ENCODE peak calls at places on chromosomes 2 and 18, in eight cellular contexts. U is breast epithelium; Q is IMR-90; S is AG10803; J is transverse colon; F is HCT116; N is CD8-positive, alpha-beta T cell; Y is sigmoid colon. L is an unnamed sample.

GRCh38 chr2:207632575-207633492 is 7.6 kb upstream of the METTL21A start:
- DNase-seq in N (no peak), F (no peak), J (no peak), Q (peak; percentile 58), S (peak; percentile 55), U (no peak), Y (no peak), L (peak; percentile 64)

GRCh38 chr2:205776139-205776538 is 93.8 kb downstream of the NRP2 start:
- DNase-seq in S (peak; percentile 32), J (peak; percentile 58), Q (no peak), Y (no peak), N (no peak), F (peak; percentile 55), U (no peak), L (peak; percentile 50)

GRCh38 chr2:109254174-109254904 is 125.3 kb downstream of the SH3RF3 start:
- DNase-seq in S (no peak), J (no peak), Q (no peak), Y (no peak), N (no peak), U (no peak), F (no peak), L (no peak)

GRCh38 chr2:203662963-203663362 is 43.5 kb upstream of the CD28 start:
- DNase-seq in S (no peak), U (no peak), F (no peak), J (no peak), Q (no peak), N (no peak), Y (no peak), L (no peak)

GRCh38 chr2:19478441-19478840 is 120.0 kb upstream of the OSR1 start:
- DNase-seq in N (no peak), Q (no peak), F (no peak), Y (no peak), U (no peak), J (no peak), S (no peak), L (no peak)

GRCh38 chr2:206229642-206230041 is 44.8 kb upstream of the ZDBF2 start:
- DNase-seq in S (no peak), Q (no peak), J (no peak), U (no peak), N (no peak), Y (no peak), F (no peak), L (no peak)

GRCh38 chr2:57890462-57890861 is 156.1 kb upstream of the VRK2 start:
- DNase-seq in Y (no peak), F (no peak), N (no peak), Q (peak; percentile 61), S (peak; percentile 52), J (no peak), U (no peak), L (no peak)

GRCh38 chr2:239814136-239814916 is 210.8 kb downstream of the NDUFA10 start:
- DNase-seq in Y (peak; percentile 80), U (peak; percentile 49), Q (no peak), S (peak; percentile 29), F (no peak), J (no peak), N (no peak), L (no peak)

GRCh38 chr2:12605936-12606335 is 110.8 kb upstream of the TRIB2 start:
- DNase-seq in Y (no peak), U (no peak), N (no peak), Q (peak; percentile 21), J (no peak), S (peak; percentile 11), F (no peak), L (peak; percentile 57)
- H3K4me3 ChIP-seq in Y (no peak overlapping the region), U (no peak overlapping the region), N (no peak overlapping the region), Q (no peak overlapping the region), J (no peak overlapping the region), S (no peak overlapping the region), F (no peak overlapping the region), L (no peak overlapping the region)

DNA sequence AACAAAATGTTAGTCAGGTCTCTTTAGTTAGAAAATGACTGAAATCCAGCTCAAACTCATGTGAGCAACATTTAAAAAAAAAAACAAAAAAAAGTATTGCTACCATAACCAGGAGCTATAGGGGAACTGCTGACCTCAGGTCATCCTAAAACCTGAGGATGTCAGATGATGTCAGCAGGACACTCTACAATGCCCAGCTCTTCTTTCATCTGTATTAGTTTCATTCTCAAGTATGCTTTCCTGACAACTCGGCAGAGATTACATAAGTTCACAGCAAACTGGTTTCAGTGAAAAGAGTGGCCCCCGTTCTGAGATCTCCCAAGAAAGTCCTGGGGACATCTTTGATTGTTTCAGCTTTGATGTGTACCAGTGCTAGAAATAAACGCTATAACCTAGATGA is 4.2 kb upstream of the ESCO1 start:
- DNase-seq in F (no peak), Q (peak; percentile 12), S (no peak), U (no peak), N (no peak), J (no peak), Y (no peak), L (no peak)
- TF ChIP-seq CTCF in F (no peak), Q (no peak), S (no peak), U (no peak), N (no peak), J (no peak), Y (no peak), L (no peak)

DNA sequence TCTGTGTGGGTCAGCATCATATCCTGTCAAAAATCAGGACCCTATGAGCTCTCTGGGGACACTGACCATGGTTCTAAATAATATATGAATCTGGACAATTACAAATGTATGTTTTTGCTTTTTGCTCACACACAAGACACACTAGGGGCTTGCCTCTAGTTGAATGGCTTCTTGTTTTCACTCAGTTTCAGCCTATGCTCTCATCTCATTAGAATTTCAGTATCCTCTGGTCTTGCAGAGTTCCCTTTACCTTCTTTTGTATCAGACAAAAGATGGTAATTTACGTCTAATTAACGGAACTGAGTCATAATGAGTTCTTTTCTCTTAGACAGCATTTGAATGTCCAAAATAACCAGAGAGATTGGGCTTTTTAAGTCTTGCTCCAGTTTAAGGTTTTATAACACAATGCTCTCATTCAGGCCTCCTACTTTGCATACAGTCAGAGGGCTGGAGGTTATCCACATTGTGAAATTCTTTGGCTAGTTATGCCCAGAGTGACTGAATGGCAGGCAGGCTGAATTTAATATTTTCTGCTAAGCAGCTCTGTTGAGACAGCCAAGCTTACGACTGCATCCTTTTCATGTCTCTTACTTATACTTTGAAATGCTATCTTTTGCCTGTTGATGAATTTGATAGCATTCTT is 90.3 kb downstream of the CDH2 start:
- DNase-seq in J (no peak), F (no peak), U (no peak), Y (no peak), S (peak; percentile 71), N (no peak), Q (peak; percentile 68), L (peak; percentile 75)
- H3K4me3 ChIP-seq in J (no peak overlapping the region), F (no peak overlapping the region), U (no peak overlapping the region), Y (no peak overlapping the region), S (no peak overlapping the region), N (no peak overlapping the region), Q (no peak overlapping the region), L (no peak overlapping the region)

DNA sequence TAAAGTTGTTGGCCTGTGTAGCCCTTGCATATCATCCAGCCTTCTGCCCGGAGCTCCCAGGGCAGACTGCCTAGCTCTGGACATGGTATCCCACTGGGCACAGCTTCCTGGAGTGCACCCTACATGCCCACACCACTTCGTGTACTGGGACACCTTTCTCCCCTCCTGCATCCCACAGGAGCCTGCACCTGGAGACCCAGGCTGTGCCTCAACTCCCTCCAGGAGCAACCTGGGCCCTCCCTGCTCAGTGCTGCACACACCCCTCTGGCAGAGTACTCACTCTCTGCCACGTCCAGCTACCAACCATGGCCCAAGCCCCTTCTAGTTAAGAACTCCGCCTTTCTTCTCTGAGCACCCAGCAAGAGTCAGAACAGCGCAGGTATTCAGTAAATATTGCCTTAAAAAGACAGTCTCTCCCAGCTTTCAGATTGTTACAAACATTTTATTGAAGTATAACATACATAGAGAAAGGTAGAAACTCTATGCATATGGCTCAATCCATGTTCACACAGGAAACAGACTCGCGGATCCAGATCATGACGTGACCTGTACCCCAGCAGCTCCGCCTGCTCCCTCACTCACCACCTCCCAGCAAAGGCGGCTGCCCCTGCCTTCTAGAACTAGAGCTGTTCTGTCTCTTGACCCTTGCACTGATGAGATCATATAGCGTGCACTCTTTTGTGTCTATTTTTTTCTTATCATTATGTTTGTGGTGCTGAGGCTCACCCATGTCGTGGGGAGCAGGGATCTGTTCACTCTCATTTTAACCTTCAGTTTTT is 98.4 kb upstream of the MYCN start:
- DNase-seq in Y (no peak), F (no peak), N (peak; percentile 41), U (no peak), Q (no peak), S (no peak), J (no peak), L (no peak)
- TF ChIP-seq CTCF in Y (no peak), F (no peak), N (no peak), U (no peak), Q (no peak), S (no peak), J (no peak), L (no peak)

DNA sequence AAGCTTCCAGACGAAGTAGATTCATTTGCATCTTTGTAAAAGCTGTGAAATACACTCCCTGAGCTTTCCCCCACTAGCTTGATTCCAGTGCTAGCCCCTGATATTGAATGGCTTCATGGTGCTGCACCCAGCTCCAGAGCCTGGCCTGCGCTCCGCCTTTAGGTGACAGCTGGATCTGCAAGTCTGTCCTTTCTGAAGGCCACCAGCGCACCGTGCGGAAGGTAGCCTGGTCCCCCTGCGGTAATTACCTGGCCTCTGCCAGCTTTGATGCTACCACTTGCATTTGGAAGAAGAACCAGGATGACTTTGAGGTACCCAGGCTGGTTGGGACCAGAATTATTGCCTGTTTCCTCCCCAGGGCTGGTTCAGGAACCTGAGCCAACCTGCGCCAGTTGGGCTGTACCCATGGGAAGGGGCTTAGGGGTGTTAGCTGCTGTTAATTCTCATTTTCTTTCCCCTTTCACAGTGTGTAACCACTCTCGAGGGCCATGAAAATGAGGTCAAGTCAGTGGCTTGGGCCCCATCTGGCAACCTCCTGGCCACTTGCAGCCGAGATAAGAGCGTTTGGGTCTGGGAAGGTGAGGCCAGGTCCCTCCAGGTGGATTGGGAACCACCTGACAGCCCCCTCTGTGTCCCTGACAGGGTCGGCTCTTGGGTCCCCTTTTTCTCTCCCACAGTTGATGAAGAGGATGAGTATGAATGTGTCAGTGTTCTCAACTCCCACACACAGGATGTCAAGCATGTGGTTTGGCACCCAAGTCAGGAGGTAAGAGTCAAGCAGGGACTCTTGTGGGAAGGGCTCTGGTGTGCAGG is 1.3 kb downstream of the CIAO1 start:
- DNase-seq in Y (no peak), S (peak; percentile 35), Q (peak; percentile 37), J (peak; percentile 49), N (no peak), F (peak; percentile 39), U (no peak), L (peak; percentile 36)
- H3K4me3 ChIP-seq in Y (peak overlapping the region; percentile 80), S (peak overlapping the region; percentile 97), Q (no peak overlapping the region), J (peak overlapping the region; percentile 72), N (no peak overlapping the region), F (peak overlapping the region; percentile 89), U (peak overlapping the region; percentile 29), L (peak overlapping the region; percentile 96)

GRCh38 chr18:1585881-1586488 is 681.3 kb downstream of the ADCYAP1 start:
- DNase-seq in Y (no peak), Q (peak; percentile 3), S (peak; percentile 25), U (no peak), F (peak; percentile 32), J (no peak), N (no peak), L (peak; percentile 45)
- TF ChIP-seq CTCF in Y (peak; percentile 30), Q (peak; percentile 34), S (peak; percentile 61), U (peak; percentile 36), F (peak; percentile 24), J (peak; percentile 39), N (peak; percentile 45), L (peak; percentile 40)

GRCh38 chr2:55245411-55245810 is 12.9 kb downstream of the RPS27A start:
- DNase-seq in Q (no peak), F (no peak), N (no peak), S (no peak), U (no peak), Y (no peak), J (no peak), L (no peak)
- H3K4me3 ChIP-seq in Q (no peak overlapping the region), F (no peak overlapping the region), N (no peak overlapping the region), S (no peak overlapping the region), U (no peak overlapping the region), Y (no peak overlapping the region), J (no peak overlapping the region), L (no peak overlapping the region)

GRCh38 chr2:233865838-233866237 is 2.3 kb downstream of the MSL3B start:
- DNase-seq in N (no peak), Q (no peak), U (no peak), Y (no peak), F (no peak), S (no peak), J (no peak), L (no peak)
- TF ChIP-seq CTCF in N (no peak), Q (no peak), U (no peak), Y (no peak), F (peak; percentile 37), S (peak; percentile 10), J (no peak), L (peak; percentile 19)

L was measured in cardiac fibroblast.